ENCODE peak calls at places on chromosomes 16 and 17, in six cellular contexts. One of them, this sample, is unnamed.

GRCh38 chr17:64131606-64132270 is 1.8 kb upstream of the ERN1 start:
- DNase-seq in tibial artery: no peak
- DNase-seq in astrocyte of the cerebellum: no peak
- DNase-seq in fibroblast of the aortic adventitia: no peak
- DNase-seq in K562: no peak
- DNase-seq in stomach: no peak
- DNase-seq in this sample: no peak

GRCh38 chr16:82835487-82836160 is 208.9 kb downstream of the CDH13 start:
- DNase-seq in stomach: no peak
- DNase-seq in fibroblast of the aortic adventitia: no peak
- DNase-seq in K562: no peak
- DNase-seq in tibial artery: no peak
- DNase-seq in astrocyte of the cerebellum: no peak
- DNase-seq in this sample: peak

GRCh38 chr17:58575511-58575910 is 61.1 kb upstream of the MTMR4 start:
- DNase-seq in fibroblast of the aortic adventitia: peak
- DNase-seq in astrocyte of the cerebellum: peak
- DNase-seq in stomach: no peak
- DNase-seq in tibial artery: no peak
- DNase-seq in K562: peak
- DNase-seq in this sample: peak

GRCh38 chr17:4064366-4064765 is 78.5 kb downstream of the ZZEF1 start:
- DNase-seq in fibroblast of the aortic adventitia: no peak
- DNase-seq in K562: no peak
- DNase-seq in tibial artery: no peak
- DNase-seq in astrocyte of the cerebellum: no peak
- DNase-seq in stomach: no peak
- DNase-seq in this sample: no peak

GRCh38 chr16:66935319-66936011 is at the start of gene CES2:
- DNase-seq in fibroblast of the aortic adventitia: peak
- DNase-seq in astrocyte of the cerebellum: no peak
- DNase-seq in stomach: peak
- DNase-seq in K562: no peak
- DNase-seq in tibial artery: no peak
- DNase-seq in this sample: peak

GRCh38 chr17:13576661-13577526 is 24.8 kb downstream of the HS3ST3A1 start:
- DNase-seq in fibroblast of the aortic adventitia: peak
- DNase-seq in stomach: no peak
- DNase-seq in astrocyte of the cerebellum: no peak
- DNase-seq in K562: no peak
- DNase-seq in tibial artery: no peak
- DNase-seq in this sample: peak

GRCh38 chr17:3848229-3848628 is 2.2 kb upstream of the NCBP3 start:
- DNase-seq in tibial artery: no peak
- DNase-seq in astrocyte of the cerebellum: no peak
- DNase-seq in fibroblast of the aortic adventitia: no peak
- DNase-seq in K562: no peak
- DNase-seq in stomach: no peak
- DNase-seq in this sample: no peak

GRCh38 chr17:42311240-42312034 is 23.1 kb downstream of the STAT5A start:
- DNase-seq in fibroblast of the aortic adventitia: peak
- DNase-seq in K562: peak
- DNase-seq in stomach: peak
- DNase-seq in astrocyte of the cerebellum: peak
- DNase-seq in tibial artery: peak
- DNase-seq in this sample: peak

GRCh38 chr16:85984947-85985451 is 86.0 kb downstream of the IRF8 start:
- DNase-seq in K562: no peak
- DNase-seq in fibroblast of the aortic adventitia: no peak
- DNase-seq in tibial artery: no peak
- DNase-seq in astrocyte of the cerebellum: no peak
- DNase-seq in stomach: no peak
- DNase-seq in this sample: no peak

GRCh38 chr17:59154335-59154720 is 658 bp downstream of the SKA2 start:
- DNase-seq in astrocyte of the cerebellum: no peak
- DNase-seq in K562: peak
- DNase-seq in fibroblast of the aortic adventitia: no peak
- DNase-seq in tibial artery: peak
- DNase-seq in stomach: peak
- DNase-seq in this sample: peak

GRCh38 chr17:48647103-48647963 is 21.2 kb upstream of the HOXB9 start:
- DNase-seq in fibroblast of the aortic adventitia: peak
- DNase-seq in K562: no peak
- DNase-seq in astrocyte of the cerebellum: no peak
- DNase-seq in stomach: no peak
- DNase-seq in tibial artery: no peak
- DNase-seq in this sample: peak

GRCh38 chr16:67150833-67151396 is at the start of gene B3GNT9:
- DNase-seq in tibial artery: peak
- DNase-seq in K562: peak
- DNase-seq in astrocyte of the cerebellum: no peak
- DNase-seq in fibroblast of the aortic adventitia: peak
- DNase-seq in stomach: peak
- DNase-seq in this sample: peak

GRCh38 chr17:58189436-58190146 is 2.9 kb upstream of the EPX start:
- DNase-seq in stomach: peak
- DNase-seq in astrocyte of the cerebellum: peak
- DNase-seq in tibial artery: peak
- DNase-seq in K562: peak
- DNase-seq in fibroblast of the aortic adventitia: peak
- DNase-seq in this sample: peak

GRCh38 chr16:28110479-28110878 is 47.0 kb upstream of the GSG1L start:
- DNase-seq in fibroblast of the aortic adventitia: peak
- DNase-seq in K562: no peak
- DNase-seq in stomach: peak
- DNase-seq in astrocyte of the cerebellum: no peak
- DNase-seq in tibial artery: no peak
- DNase-seq in this sample: no peak

GRCh38 chr16:13168091-13168572 is 266.7 kb downstream of the SHISA9 start:
- DNase-seq in K562: peak
- DNase-seq in fibroblast of the aortic adventitia: no peak
- DNase-seq in astrocyte of the cerebellum: no peak
- DNase-seq in stomach: no peak
- DNase-seq in tibial artery: no peak
- DNase-seq in this sample: no peak

GRCh38 chr17:43438626-43439529 is 40.1 kb downstream of the ARL4D start:
- DNase-seq in astrocyte of the cerebellum: peak
- DNase-seq in K562: no peak
- DNase-seq in tibial artery: no peak
- DNase-seq in stomach: no peak
- DNase-seq in fibroblast of the aortic adventitia: no peak
- DNase-seq in this sample: no peak

GRCh38 chr17:78000351-78000750 is 41.8 kb downstream of the TNRC6C start:
- DNase-seq in fibroblast of the aortic adventitia: peak
- DNase-seq in tibial artery: no peak
- DNase-seq in K562: no peak
- DNase-seq in stomach: no peak
- DNase-seq in astrocyte of the cerebellum: peak
- DNase-seq in this sample: peak

GRCh38 chr16:55735120-55735781 is 79.5 kb downstream of the SLC6A2 start:
- DNase-seq in tibial artery: no peak
- DNase-seq in K562: no peak
- DNase-seq in stomach: no peak
- DNase-seq in fibroblast of the aortic adventitia: no peak
- DNase-seq in astrocyte of the cerebellum: no peak
- DNase-seq in this sample: no peak

GRCh38 chr16:3266873-3267537 is 10.6 kb upstream of the MEFV start:
- DNase-seq in tibial artery: no peak
- DNase-seq in astrocyte of the cerebellum: no peak
- DNase-seq in fibroblast of the aortic adventitia: peak
- DNase-seq in stomach: no peak
- DNase-seq in K562: no peak
- DNase-seq in this sample: peak

GRCh38 chr16:35188288-35189155 is 1729.1 kb downstream of the TP53TG3F start:
- DNase-seq in astrocyte of the cerebellum: no peak
- DNase-seq in K562: peak
- DNase-seq in stomach: no peak
- DNase-seq in tibial artery: no peak
- DNase-seq in fibroblast of the aortic adventitia: no peak
- DNase-seq in this sample: no peak

GRCh38 chr17:37490022-37490587 is 414 bp downstream of the DUSP14 start:
- DNase-seq in fibroblast of the aortic adventitia: peak
- DNase-seq in K562: no peak
- DNase-seq in tibial artery: peak
- DNase-seq in astrocyte of the cerebellum: no peak
- DNase-seq in stomach: peak
- DNase-seq in this sample: peak

GRCh38 chr17:82241183-82241925 is 12.5 kb downstream of the SLC16A3 start:
- DNase-seq in K562: no peak
- DNase-seq in astrocyte of the cerebellum: no peak
- DNase-seq in fibroblast of the aortic adventitia: peak
- DNase-seq in tibial artery: peak
- DNase-seq in stomach: peak
- DNase-seq in this sample: peak

GRCh38 chr17:42200702-42201101 is 6.4 kb upstream of the GHDC start:
- DNase-seq in astrocyte of the cerebellum: no peak
- DNase-seq in fibroblast of the aortic adventitia: peak
- DNase-seq in stomach: peak
- DNase-seq in tibial artery: no peak
- DNase-seq in K562: no peak
- DNase-seq in this sample: no peak

GRCh38 chr16:65845466-65846209 is 520.9 kb upstream of the CDH5 start:
- DNase-seq in astrocyte of the cerebellum: no peak
- DNase-seq in fibroblast of the aortic adventitia: peak
- DNase-seq in K562: no peak
- DNase-seq in tibial artery: no peak
- DNase-seq in stomach: no peak
- DNase-seq in this sample: peak

GRCh38 chr17:76781056-76781982 is 43.4 kb downstream of the MFSD11 start:
- DNase-seq in tibial artery: no peak
- DNase-seq in astrocyte of the cerebellum: no peak
- DNase-seq in K562: no peak
- DNase-seq in fibroblast of the aortic adventitia: no peak
- DNase-seq in stomach: no peak
- DNase-seq in this sample: peak
- TF ChIP-seq CTCF in tibial artery: no peak
- TF ChIP-seq CTCF in astrocyte of the cerebellum: no peak
- TF ChIP-seq CTCF in K562: peak
- TF ChIP-seq CTCF in fibroblast of the aortic adventitia: no peak
- TF ChIP-seq CTCF in stomach: no peak
- TF ChIP-seq CTCF in this sample: peak

GRCh38 chr17:51154176-51154575 is 817 bp downstream of the NME1 start:
- DNase-seq in astrocyte of the cerebellum: no peak
- DNase-seq in tibial artery: no peak
- DNase-seq in K562: peak
- DNase-seq in stomach: no peak
- DNase-seq in fibroblast of the aortic adventitia: no peak
- DNase-seq in this sample: peak
- H3K4me3 ChIP-seq in astrocyte of the cerebellum: peak
- H3K4me3 ChIP-seq in tibial artery: peak
- H3K4me3 ChIP-seq in K562: peak
- H3K4me3 ChIP-seq in stomach: peak
- H3K4me3 ChIP-seq in fibroblast of the aortic adventitia: peak
- H3K4me3 ChIP-seq in this sample: peak

GRCh38 chr17:76683011-76683755 is 27.6 kb downstream of the MXRA7 start:
- DNase-seq in fibroblast of the aortic adventitia: no peak
- DNase-seq in K562: peak
- DNase-seq in tibial artery: no peak
- DNase-seq in astrocyte of the cerebellum: no peak
- DNase-seq in stomach: no peak
- DNase-seq in this sample: no peak
- TF ChIP-seq CTCF in fibroblast of the aortic adventitia: peak
- TF ChIP-seq CTCF in K562: peak
- TF ChIP-seq CTCF in tibial artery: no peak
- TF ChIP-seq CTCF in astrocyte of the cerebellum: peak
- TF ChIP-seq CTCF in stomach: no peak
- TF ChIP-seq CTCF in this sample: peak

DNA sequence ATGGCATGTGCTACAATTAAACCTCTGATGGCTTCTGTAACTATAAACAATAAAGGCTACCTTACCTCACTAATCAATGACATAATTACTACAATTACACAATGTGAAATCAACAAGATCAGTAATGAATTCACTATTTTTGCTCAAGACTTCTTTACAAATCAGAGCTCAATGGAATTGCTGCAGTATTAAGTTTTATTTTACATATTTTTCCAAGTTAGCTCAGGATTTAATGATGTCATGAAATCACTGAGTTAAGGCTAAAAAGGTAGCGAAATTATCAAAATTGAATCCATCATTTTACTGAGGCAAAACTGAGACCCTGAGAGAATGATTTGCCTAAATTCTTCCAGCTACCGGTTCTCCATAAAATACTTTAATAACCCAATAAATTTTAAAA is 21.8 kb downstream of the ABCA5 start:
- DNase-seq in K562: no peak
- DNase-seq in astrocyte of the cerebellum: no peak
- DNase-seq in tibial artery: no peak
- DNase-seq in fibroblast of the aortic adventitia: no peak
- DNase-seq in stomach: no peak
- DNase-seq in this sample: no peak
- H3K4me3 ChIP-seq in K562: no peak
- H3K4me3 ChIP-seq in astrocyte of the cerebellum: no peak
- H3K4me3 ChIP-seq in tibial artery: no peak
- H3K4me3 ChIP-seq in fibroblast of the aortic adventitia: no peak
- H3K4me3 ChIP-seq in stomach: no peak
- H3K4me3 ChIP-seq in this sample: no peak

GRCh38 chr17:27622914-27623313 is 8.1 kb upstream of the LGALS9 start:
- DNase-seq in stomach: no peak
- DNase-seq in astrocyte of the cerebellum: no peak
- DNase-seq in fibroblast of the aortic adventitia: no peak
- DNase-seq in tibial artery: no peak
- DNase-seq in K562: no peak
- DNase-seq in this sample: no peak

GRCh38 chr17:27623578-27623977 is 7.4 kb upstream of the LGALS9 start:
- DNase-seq in fibroblast of the aortic adventitia: no peak
- DNase-seq in tibial artery: no peak
- DNase-seq in stomach: no peak
- DNase-seq in K562: no peak
- DNase-seq in astrocyte of the cerebellum: no peak
- DNase-seq in this sample: no peak

GRCh38 chr17:27621557-27621956 is 9.4 kb upstream of the LGALS9 start:
- DNase-seq in stomach: no peak
- DNase-seq in K562: no peak
- DNase-seq in astrocyte of the cerebellum: no peak
- DNase-seq in tibial artery: no peak
- DNase-seq in fibroblast of the aortic adventitia: no peak
- DNase-seq in this sample: no peak

GRCh38 chr17:27620721-27621120 is 10.3 kb upstream of the LGALS9 start:
- DNase-seq in astrocyte of the cerebellum: no peak
- DNase-seq in tibial artery: no peak
- DNase-seq in stomach: no peak
- DNase-seq in K562: no peak
- DNase-seq in fibroblast of the aortic adventitia: no peak
- DNase-seq in this sample: no peak

GRCh38 chr17:27622160-27622559 is 8.8 kb upstream of the LGALS9 start:
- DNase-seq in stomach: no peak
- DNase-seq in astrocyte of the cerebellum: no peak
- DNase-seq in tibial artery: no peak
- DNase-seq in fibroblast of the aortic adventitia: no peak
- DNase-seq in K562: no peak
- DNase-seq in this sample: no peak
- TF ChIP-seq CTCF in stomach: no peak
- TF ChIP-seq CTCF in astrocyte of the cerebellum: no peak
- TF ChIP-seq CTCF in tibial artery: no peak
- TF ChIP-seq CTCF in fibroblast of the aortic adventitia: no peak
- TF ChIP-seq CTCF in K562: no peak
- TF ChIP-seq CTCF in this sample: no peak

GRCh38 chr16:50269769-50270509 is 3.6 kb downstream of the ADCY7 start:
- DNase-seq in K562: no peak
- DNase-seq in fibroblast of the aortic adventitia: no peak
- DNase-seq in astrocyte of the cerebellum: no peak
- DNase-seq in stomach: no peak
- DNase-seq in tibial artery: no peak
- DNase-seq in this sample: no peak
- H3K4me3 ChIP-seq in K562: no peak
- H3K4me3 ChIP-seq in fibroblast of the aortic adventitia: no peak
- H3K4me3 ChIP-seq in astrocyte of the cerebellum: no peak
- H3K4me3 ChIP-seq in stomach: no peak
- H3K4me3 ChIP-seq in tibial artery: no peak
- H3K4me3 ChIP-seq in this sample: no peak

GRCh38 chr16:53504161-53504663 is 1.2 kb upstream of the AKTIP start:
- DNase-seq in K562: no peak
- DNase-seq in tibial artery: peak
- DNase-seq in stomach: peak
- DNase-seq in fibroblast of the aortic adventitia: peak
- DNase-seq in astrocyte of the cerebellum: no peak
- DNase-seq in this sample: peak
- TF ChIP-seq CTCF in K562: no peak
- TF ChIP-seq CTCF in tibial artery: no peak
- TF ChIP-seq CTCF in stomach: no peak
- TF ChIP-seq CTCF in fibroblast of the aortic adventitia: no peak
- TF ChIP-seq CTCF in astrocyte of the cerebellum: no peak
- TF ChIP-seq CTCF in this sample: no peak